ENCODE peak calls at places on chromosomes 3 and 15, in four cellular contexts. K is ACHN, M is upper lobe of left lung, X is neural progenitor cell. U is an unnamed sample.

GRCh38 chr3:113279686-113280085 is 68.3 kb downstream of the BOC start:
- DNase-seq in K (no peak), X (no peak), M (peak; percentile 51), U (peak; percentile 26)

GRCh38 chr3:108642526-108642925 is 53.0 kb downstream of the DZIP3 start:
- DNase-seq in M (no peak), X (no peak), K (no peak), U (no peak)

GRCh38 chr3:11567516-11568467 is 75.9 kb downstream of the VGLL4 start:
- DNase-seq in M (no peak), X (no peak), K (peak; percentile 81), U (no peak)

GRCh38 chr3:187677604-187678003 is 7.4 kb upstream of the SST start:
- DNase-seq in M (no peak), X (no peak), K (no peak), U (no peak)

GRCh38 chr3:179797192-179797591 is 144.4 kb downstream of the USP13 start:
- DNase-seq in X (no peak), M (no peak), K (no peak), U (no peak)

GRCh38 chr3:134922866-134923265 is 127.8 kb downstream of the EPHB1 start:
- DNase-seq in X (no peak), M (no peak), K (no peak), U (no peak)

GRCh38 chr3:102083469-102083868 is 234.2 kb downstream of the NFKBIZ start:
- DNase-seq in X (no peak), M (no peak), K (no peak), U (no peak)

GRCh38 chr3:195175476-195176337 is 95.3 kb downstream of the XXYLT1 start:
- DNase-seq in K (no peak), M (no peak), X (no peak), U (no peak)

GRCh38 chr15:30065025-30065801 is 17.5 kb upstream of the GOLGA8J start:
- DNase-seq in M (no peak), X (no peak), K (peak; percentile 73), U (no peak)

GRCh38 chr3:137199678-137200077 is 241.9 kb downstream of the IL20RB start:
- DNase-seq in X (no peak), M (no peak), K (no peak), U (no peak)

GRCh38 chr15:35496585-35496984 is 49.4 kb downstream of the DPH6 start:
- DNase-seq in K (no peak), M (no peak), X (no peak), U (no peak)

GRCh38 chr15:83206971-83207621 is 527 bp downstream of the HDGFL3 start:
- DNase-seq in X (peak; percentile 72), K (peak; percentile 27), M (peak; percentile 92), U (peak; percentile 46)

GRCh38 chr3:39267631-39268553 is 11.9 kb downstream of the CX3CR1 start:
- DNase-seq in X (no peak), K (no peak), M (no peak), U (no peak)

GRCh38 chr3:146156801-146157310 is 4.1 kb downstream of the PLOD2 start:
- DNase-seq in K (no peak), X (no peak), M (no peak), U (no peak)

GRCh38 chr3:21543380-21544075 is 207.5 kb downstream of the ZNF385D start:
- DNase-seq in M (peak; percentile 37), X (no peak), K (no peak), U (peak; percentile 83)

GRCh38 chr3:43401171-43401570 is 114.8 kb downstream of the SNRK start:
- DNase-seq in X (no peak), M (no peak), K (no peak), U (no peak)

GRCh38 chr15:101773496-101774100 is 29.7 kb upstream of the OR4F6 start:
- DNase-seq in M (no peak), X (peak; percentile 20), K (no peak), U (peak; percentile 14)

GRCh38 chr3:61577760-61578159 is 16.4 kb downstream of the PTPRG start:
- DNase-seq in X (no peak), M (no peak), K (no peak), U (no peak)

GRCh38 chr15:63434567-63435219 is 53.0 kb upstream of the CA12 start:
- DNase-seq in M (no peak), X (no peak), K (no peak), U (no peak)

GRCh38 chr3:143754090-143754489 is 94.2 kb downstream of the SLC9A9 start:
- DNase-seq in M (no peak), K (no peak), X (no peak), U (no peak)

GRCh38 chr3:140285380-140285779 is 350.4 kb downstream of the CLSTN2 start:
- DNase-seq in X (no peak), M (no peak), K (no peak), U (no peak)

GRCh38 chr3:9183811-9184463 is 65.5 kb downstream of the SRGAP3 start:
- DNase-seq in M (no peak), K (no peak), X (peak; percentile 94), U (peak; percentile 50)

GRCh38 chr3:49657208-49657915 is 16.8 kb upstream of the APEH start:
- DNase-seq in X (no peak), K (no peak), M (peak; percentile 83), U (no peak)

GRCh38 chr15:49215768-49216739 is 46.0 kb downstream of the GALK2 start:
- DNase-seq in M (no peak), K (peak; percentile 82), X (peak; percentile 44), U (peak; percentile 24)

GRCh38 chr15:64216722-64217428 is 54.1 kb upstream of the PPIB start:
- DNase-seq in X (no peak), K (no peak), M (no peak), U (no peak)

GRCh38 chr3:18363367-18363766 is 61.8 kb downstream of the SATB1 start:
- DNase-seq in K (no peak), X (no peak), M (no peak), U (no peak)

GRCh38 chr15:83973816-83974215 is 261.8 kb upstream of the GOLGA6L4 start:
- DNase-seq in M (no peak), K (no peak), X (no peak), U (peak; percentile 33)

GRCh38 chr3:136194409-136195257 is 1.5 kb downstream of the MSL2 start:
- DNase-seq in K (peak; percentile 16), X (peak; percentile 76), M (no peak), U (peak; percentile 71)

GRCh38 chr3:188807002-188807401 is 364.8 kb upstream of the TPRG1 start:
- DNase-seq in X (no peak), K (peak; percentile 21), M (no peak), U (no peak)

GRCh38 chr15:60375255-60375809 is 22.5 kb downstream of the ANXA2 start:
- DNase-seq in K (no peak), X (no peak), M (no peak), U (no peak)

GRCh38 chr3:24220859-24221657 is 273.6 kb downstream of the THRB start:
- DNase-seq in X (peak; percentile 27), M (no peak), K (peak; percentile 90), U (peak; percentile 79)

GRCh38 chr3:188673509-188674239 is 498.1 kb upstream of the TPRG1 start:
- DNase-seq in K (no peak), M (no peak), X (no peak), U (no peak)

GRCh38 chr3:50154476-50154839 is 666 bp upstream of the SEMA3F start:
- DNase-seq in M (no peak), X (no peak), K (peak; percentile 20), U (peak; percentile 48)

GRCh38 chr3:22887664-22888291 is 315.3 kb upstream of the UBE2E2 start:
- DNase-seq in M (no peak), K (peak; percentile 29), X (peak; percentile 39), U (no peak)

GRCh38 chr3:73365756-73366397 is 258.9 kb downstream of the PDZRN3 start:
- DNase-seq in M (no peak), X (no peak), K (no peak), U (no peak)

GRCh38 chr15:42332331-42332730 is 27.0 kb upstream of the CAPN3 start:
- DNase-seq in M (no peak), K (no peak), X (no peak), U (no peak)

GRCh38 chr3:4999626-5000184 is 20.5 kb downstream of the BHLHE40 start:
- DNase-seq in K (no peak), X (no peak), M (no peak), U (peak; percentile 92)

U was measured in ELF-1.